ENCODE peak calls at places on chromosome 16, in six cellular contexts. D is OCI-LY7; U is uterus; B is PC-3; E is transverse colon; R is CD8-positive, alpha-beta memory T cell. M is an unnamed sample.

GRCh38 chr16:55685973-55686372 is 30.2 kb downstream of the SLC6A2 start:
- DNase-seq in B (no peak), U (no peak), R (no peak), D (no peak), E (no peak), M (no peak)

GRCh38 chr16:68422396-68422964 is 25.8 kb downstream of the SMPD3 start:
- DNase-seq in E (no peak), D (no peak), B (no peak), U (no peak), R (no peak), M (no peak)

GRCh38 chr16:66266436-66267286 is 99.8 kb upstream of the CDH5 start:
- DNase-seq in U (peak; percentile 78), B (no peak), D (no peak), R (no peak), E (peak; percentile 27), M (no peak)

GRCh38 chr16:23998771-23999170 is 163.0 kb downstream of the PRKCB start:
- DNase-seq in B (no peak), R (no peak), E (no peak), U (no peak), D (no peak), M (no peak)

GRCh38 chr16:31842864-31843263 is 30.7 kb upstream of the ZNF267 start:
- DNase-seq in R (no peak), U (no peak), B (no peak), D (no peak), E (no peak), M (no peak)

GRCh38 chr16:11127610-11128195 is 128.3 kb downstream of the SOCS1 start:
- DNase-seq in U (no peak), D (no peak), B (no peak), E (no peak), R (no peak), M (no peak)

GRCh38 chr16:55263271-55264250 is 60.4 kb upstream of the IRX6 start:
- DNase-seq in R (no peak), U (no peak), B (no peak), E (no peak), D (no peak), M (no peak)

GRCh38 chr16:69301861-69302260 is 9.3 kb upstream of the VPS4A start:
- DNase-seq in R (no peak), B (no peak), E (no peak), U (no peak), D (no peak), M (no peak)

GRCh38 chr16:14378684-14379467 is 251.2 kb downstream of the PARN start:
- DNase-seq in U (no peak), R (no peak), B (peak; percentile 60), D (no peak), E (no peak), M (no peak)

GRCh38 chr16:68324780-68325357 is 14.1 kb downstream of the PRMT7 start:
- DNase-seq in R (no peak), B (no peak), E (no peak), D (no peak), U (no peak), M (no peak)

GRCh38 chr16:71628810-71629209 is 2.8 kb downstream of the MARVELD3 start:
- DNase-seq in D (no peak), E (no peak), U (no peak), R (no peak), B (peak; percentile 30), M (no peak)

GRCh38 chr16:87442581-87442966 is 50.2 kb downstream of the ZCCHC14 start:
- DNase-seq in U (no peak), E (no peak), B (no peak), R (no peak), D (no peak), M (no peak)

GRCh38 chr16:66476328-66477027 is 49.4 kb downstream of the BEAN1 start:
- DNase-seq in R (peak; percentile 14), E (no peak), B (no peak), D (peak; percentile 78), U (peak; percentile 15), M (peak; percentile 55)

GRCh38 chr16:86051376-86052114 is 152.6 kb downstream of the IRF8 start:
- DNase-seq in B (no peak), U (no peak), D (no peak), E (no peak), R (no peak), M (no peak)

GRCh38 chr16:73040136-73040535 is 7.8 kb downstream of the ZFHX3 start:
- DNase-seq in R (no peak), E (no peak), U (no peak), D (no peak), B (no peak), M (no peak)

GRCh38 chr16:48408688-48409087 is 23.5 kb upstream of the SIAH1 start:
- DNase-seq in U (no peak), E (peak; percentile 54), R (no peak), B (peak; percentile 28), D (no peak), M (no peak)

GRCh38 chr16:66900721-66901441 is 17.8 kb downstream of the CDH16 start:
- DNase-seq in B (no peak), R (no peak), U (peak; percentile 55), D (no peak), E (peak; percentile 57), M (no peak)

GRCh38 chr16:11675561-11676511 is 7.6 kb downstream of the SNN start:
- DNase-seq in D (no peak), R (no peak), E (peak; percentile 69), U (no peak), B (no peak), M (no peak)

GRCh38 chr16:716768-717325 is 1.9 kb downstream of the METRN start:
- DNase-seq in R (no peak), E (no peak), B (no peak), U (no peak), D (no peak), M (no peak)
- H3K4me3 ChIP-seq in R (no peak overlapping the region), E (no peak overlapping the region), B (peak overlapping the region; percentile 71), U (no peak overlapping the region), D (no peak overlapping the region), M (no peak overlapping the region)

DNA sequence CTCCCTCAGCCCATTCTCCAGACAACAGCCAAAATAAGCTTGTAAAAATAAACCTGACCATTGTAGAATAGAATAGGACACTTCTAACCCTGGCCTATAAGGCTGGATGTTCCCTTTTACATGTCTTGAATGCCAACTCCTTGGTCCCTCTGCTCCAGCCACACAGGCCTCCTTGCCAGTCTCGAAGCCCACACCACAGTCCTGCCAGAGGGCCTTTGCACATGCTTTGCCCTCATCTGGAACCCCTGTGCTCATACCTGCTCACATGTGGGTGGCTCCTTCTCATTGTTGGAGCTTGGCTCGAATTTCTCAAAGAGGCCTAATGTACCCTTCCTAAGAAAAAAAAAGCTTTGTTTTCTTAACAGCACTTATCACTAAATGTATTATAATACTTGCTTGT is 5.4 kb upstream of the SLC12A3 start:
- DNase-seq in B (no peak), U (no peak), R (no peak), E (no peak), D (no peak), M (no peak)
- H3K4me3 ChIP-seq in B (no peak overlapping the region), U (no peak overlapping the region), R (peak overlapping the region; percentile 32), E (no peak overlapping the region), D (peak overlapping the region; percentile 48), M (no peak overlapping the region)

DNA sequence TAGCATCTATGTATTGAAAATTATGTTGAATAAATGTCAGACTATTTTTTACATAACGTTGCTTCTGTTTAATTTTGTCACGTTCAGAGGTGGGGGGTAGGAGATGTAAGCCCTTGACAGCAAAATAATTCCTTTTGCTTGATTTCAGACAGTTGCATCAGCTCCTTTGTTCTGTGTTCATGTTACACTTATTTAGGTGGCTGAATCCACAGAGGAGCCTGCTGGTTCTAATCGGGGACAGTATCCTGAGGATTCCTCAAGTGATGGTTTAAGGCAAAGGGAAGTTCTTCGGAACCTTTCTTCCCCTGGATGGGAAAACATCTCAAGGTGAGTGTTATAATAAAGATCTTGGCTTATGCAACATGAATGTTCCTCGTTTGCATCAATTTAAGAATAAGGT is 4.5 kb downstream of the HERPUD1 start:
- DNase-seq in E (no peak), D (no peak), B (no peak), U (no peak), R (no peak), M (no peak)
- H3K4me3 ChIP-seq in E (no peak overlapping the region), D (peak overlapping the region; percentile 95), B (no peak overlapping the region), U (no peak overlapping the region), R (no peak overlapping the region), M (no peak overlapping the region)

GRCh38 chr16:57800213-57801097 is 1.8 kb downstream of the KIFC3 start:
- DNase-seq in E (no peak), B (no peak), D (no peak), U (no peak), R (no peak), M (no peak)
- H3K4me3 ChIP-seq in E (no peak overlapping the region), B (peak overlapping the region; percentile 81), D (no peak overlapping the region), U (no peak overlapping the region), R (no peak overlapping the region), M (no peak overlapping the region)

GRCh38 chr16:50185005-50185505 is 31.9 kb downstream of the TENT4B start:
- DNase-seq in D (no peak), E (no peak), B (no peak), R (no peak), U (no peak), M (no peak)
- H3K4me3 ChIP-seq in D (no peak overlapping the region), E (no peak overlapping the region), B (no peak overlapping the region), R (no peak overlapping the region), U (no peak overlapping the region), M (no peak overlapping the region)

GRCh38 chr16:21158208-21159110 is at the start of gene LDAF1:
- DNase-seq in E (peak; percentile 91), U (peak; percentile 86), B (peak; percentile 76), R (peak; percentile 62), D (peak; percentile 85), M (peak; percentile 51)

GRCh38 chr16:21160276-21160675 is 1.8 kb downstream of the LDAF1 start:
- DNase-seq in D (no peak), U (no peak), E (no peak), B (no peak), R (no peak), M (no peak)

GRCh38 chr16:21156767-21157467 is 1.6 kb upstream of the LDAF1 start:
- DNase-seq in R (no peak), U (peak; percentile 32), D (peak; percentile 56), E (peak; percentile 30), B (peak; percentile 77), M (peak; percentile 24)

GRCh38 chr16:21159281-21159951 is 942 bp downstream of the LDAF1 start:
- DNase-seq in E (peak; percentile 63), R (no peak), U (peak; percentile 31), D (peak; percentile 46), B (peak; percentile 54), M (no peak)

DNA sequence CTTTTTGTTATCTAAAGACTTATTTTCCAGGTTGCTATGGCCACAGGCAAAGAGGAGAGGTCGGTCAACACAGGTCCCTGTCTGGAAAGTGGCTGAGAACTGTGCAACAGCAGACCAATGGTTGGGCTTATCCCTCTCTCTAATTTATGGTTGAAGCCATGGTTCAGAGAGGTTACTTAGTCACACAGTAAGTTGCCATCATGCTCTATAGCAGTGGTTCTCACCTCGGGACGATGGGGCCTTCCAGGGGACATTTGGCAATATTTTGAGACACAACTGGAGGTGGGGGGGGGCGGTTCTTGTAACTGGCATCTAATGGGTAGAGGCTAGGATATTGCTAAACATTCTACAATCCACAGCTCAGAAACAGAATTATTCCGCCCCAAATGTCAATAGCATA is 842 bp upstream of the LDAF1 start:
- DNase-seq in R (no peak), E (no peak), D (no peak), U (no peak), B (no peak), M (no peak)
- H3K4me3 ChIP-seq in R (no peak overlapping the region), E (no peak overlapping the region), D (peak overlapping the region; percentile 80), U (no peak overlapping the region), B (no peak overlapping the region), M (no peak overlapping the region)